ENCODE peak calls at places on chromosome 3, in six cellular contexts. I is NAMALWA; C is iPS-NIHi11; Z is activated T-helper 1 cell treated with Interleukin-2 at 50 U/mL for 16 hours; G is activated effector memory CD4-positive, alpha-beta T cell treated with anti-CD3 and anti-CD28 coated beads, Interleukin-2, amount 50 U/mL, for 16 hours; O is naive B cell. L is an unnamed sample.

GRCh38 chr3:25567806-25568524 is 96.7 kb downstream of the TOP2B start:
- DNase-seq in I (no peak), C (no peak), Z (no peak), G (no peak), O (no peak), L (no peak)

GRCh38 chr3:43024183-43024865 is 45.2 kb downstream of the GASK1A start:
- DNase-seq in I (peak), C (no peak), Z (no peak), G (no peak), O (no peak), L (no peak)

GRCh38 chr3:76212679-76213078 is 427.3 kb upstream of the ZNF717 start:
- DNase-seq in I (no peak), C (no peak), Z (no peak), G (no peak), O (no peak), L (no peak)

GRCh38 chr3:110629917-110630316 is 441.7 kb upstream of the NECTIN3 start:
- DNase-seq in I (no peak), C (no peak), Z (no peak), G (no peak), O (no peak), L (no peak)

GRCh38 chr3:5022966-5023776 is 43.9 kb downstream of the BHLHE40 start:
- DNase-seq in I (no peak), C (peak), Z (no peak), G (peak), O (no peak), L (no peak)

GRCh38 chr3:104584702-104585101 is 782.0 kb upstream of the ALCAM start:
- DNase-seq in I (no peak), C (no peak), Z (no peak), G (no peak), O (no peak), L (no peak)

GRCh38 chr3:196322-197153 is at the start of gene CHL1:
- DNase-seq in I (no peak), C (peak), Z (no peak), G (no peak), O (no peak), L (peak)

GRCh38 chr3:143885803-143886427 is 37.6 kb upstream of the SLC9A9 start:
- DNase-seq in I (peak), C (peak), Z (no peak), G (no peak), O (peak), L (peak)

GRCh38 chr3:81974754-81975153 is 213.3 kb upstream of the GBE1 start:
- DNase-seq in I (no peak), C (no peak), Z (no peak), G (no peak), O (no peak), L (no peak)

GRCh38 chr3:28948685-28949084 is 332.2 kb upstream of the RBMS3 start:
- DNase-seq in I (no peak), C (no peak), Z (no peak), G (no peak), O (no peak), L (no peak)

GRCh38 chr3:116947809-116948208 is 238.2 kb downstream of the TUSC7 start:
- DNase-seq in I (no peak), C (no peak), Z (no peak), G (no peak), O (no peak), L (no peak)

GRCh38 chr3:32778389-32778788 is 39.4 kb upstream of the TRIM71 start:
- DNase-seq in I (peak), C (no peak), Z (no peak), G (no peak), O (no peak), L (no peak)

GRCh38 chr3:189056612-189057352 is 115.0 kb upstream of the TPRG1 start:
- DNase-seq in I (no peak), C (no peak), Z (no peak), G (no peak), O (no peak), L (no peak)

GRCh38 chr3:175161291-175161690 is 302.2 kb downstream of the NAALADL2 start:
- DNase-seq in I (no peak), C (no peak), Z (no peak), G (no peak), O (no peak), L (no peak)

GRCh38 chr3:15754047-15754446 is 43.7 kb downstream of the ANKRD28 start:
- DNase-seq in I (no peak), C (no peak), Z (no peak), G (no peak), O (no peak), L (no peak)

GRCh38 chr3:24713516-24713915 is 218.9 kb upstream of the THRB start:
- DNase-seq in I (no peak), C (no peak), Z (no peak), G (no peak), O (no peak), L (no peak)

L was measured in nephron progenitor cell.